ENCODE peak calls at places on chromosomes 4 and X, in five cellular contexts. B is kidney epithelial cell; R is activated T-cell treated with anti-CD3 and anti-CD28 coated beads for 48 hours; X is T-helper 2 cell treated with Interferon-gamma antibody and Interleukin-4, amounts not matched to agents 5 μg/mL and 100 μg/mL, for 36 hours; Q is tibial nerve. V is an unnamed sample.

GRCh38 chr4:129387666-129388065 is 291.7 kb downstream of the C4orf33 start:
- DNase-seq in X (no peak), R (no peak), Q (no peak), B (no peak), V (no peak)

GRCh38 chrX:106300656-106301055 is 132.6 kb downstream of the PWWP3B start:
- DNase-seq in R (no peak), B (no peak), X (no peak), Q (no peak), V (no peak)

GRCh38 chrX:155767101-155767878 is 113.9 kb upstream of the VAMP7 start:
- DNase-seq in B (peak), X (peak), R (no peak), Q (peak), V (peak)

GRCh38 chr4:24775209-24775608 is 20.2 kb upstream of the SOD3 start:
- DNase-seq in B (no peak), Q (no peak), X (no peak), R (no peak), V (no peak)

GRCh38 chr4:1673671-1674070 is 10.4 kb downstream of the FAM53A start:
- DNase-seq in X (no peak), Q (no peak), B (no peak), R (no peak), V (no peak)

GRCh38 chrX:71147496-71148277 is 3.0 kb downstream of the NLGN3 start:
- DNase-seq in B (no peak), X (no peak), Q (no peak), R (no peak), V (no peak)

GRCh38 chrX:119618439-119618838 is 12.2 kb upstream of the NKRF start:
- DNase-seq in Q (no peak), X (no peak), R (no peak), B (no peak), V (no peak)

GRCh38 chr4:1383728-1384591 is 22.3 kb downstream of the NKX1-1 start:
- DNase-seq in Q (no peak), X (no peak), B (no peak), R (no peak), V (no peak)

GRCh38 chrX:2610246-2611170 is 80.6 kb upstream of the CD99 start:
- DNase-seq in R (no peak), B (no peak), X (no peak), Q (no peak), V (no peak)

GRCh38 chrX:112636951-112637541 is 42.7 kb downstream of the LHFPL1 start:
- DNase-seq in X (no peak), R (no peak), Q (no peak), B (no peak), V (no peak)

GRCh38 chr4:37928896-37929537 is 31.2 kb upstream of the PTTG2 start:
- DNase-seq in B (no peak), X (peak), R (no peak), Q (no peak), V (no peak)

GRCh38 chr4:20254517-20255250 is 3.0 kb downstream of the SLIT2 start:
- DNase-seq in Q (no peak), B (no peak), X (no peak), R (no peak), V (no peak)

GRCh38 chr4:40769266-40769665 is 19.5 kb downstream of the NSUN7 start:
- DNase-seq in X (no peak), Q (no peak), R (no peak), B (no peak), V (no peak)

GRCh38 chr4:2923141-2923551 is 40.1 kb downstream of the NOP14 start:
- DNase-seq in B (no peak), R (no peak), X (no peak), Q (no peak), V (peak)

GRCh38 chrX:149259241-149259640 is 245.9 kb downstream of the IDS start:
- DNase-seq in Q (no peak), X (no peak), B (no peak), R (no peak), V (no peak)

GRCh38 chr4:12411072-12411471 is 982.4 kb upstream of the HS3ST1 start:
- DNase-seq in B (no peak), Q (no peak), R (no peak), X (no peak), V (no peak)

GRCh38 chrX:32116047-32116446 is 1044.2 kb upstream of the FTHL17 start:
- DNase-seq in B (no peak), X (no peak), R (no peak), Q (no peak), V (no peak)

GRCh38 chrX:17174671-17175070 is 200.3 kb upstream of the NHS start:
- DNase-seq in Q (peak), R (no peak), B (no peak), X (no peak), V (no peak)

GRCh38 chr4:182212211-182212761 is 30.9 kb upstream of the TENM3 start:
- DNase-seq in R (no peak), B (no peak), Q (no peak), X (no peak), V (peak)

GRCh38 chr4:145420595-145421214 is 60.9 kb upstream of the SMAD1 start:
- DNase-seq in B (no peak), Q (no peak), X (no peak), R (no peak), V (no peak)

GRCh38 chrX:71085900-71086299 is 9.8 kb upstream of the FOXO4 start:
- DNase-seq in Q (no peak), R (no peak), B (no peak), X (no peak), V (no peak)

GRCh38 chr4:16206848-16207247 is 19.4 kb downstream of the TAPT1 start:
- DNase-seq in Q (no peak), X (no peak), R (no peak), B (no peak), V (no peak)

GRCh38 chr4:118974758-118975157 is 86.1 kb downstream of the SYNPO2 start:
- DNase-seq in B (no peak), X (no peak), R (no peak), Q (no peak), V (no peak)

GRCh38 chr4:156710571-156711195 is 260.9 kb downstream of the PDGFC start:
- DNase-seq in X (no peak), Q (no peak), R (no peak), B (no peak), V (no peak)

GRCh38 chr4:150010525-150011126 is 67.6 kb upstream of the DCLK2 start:
- DNase-seq in Q (peak), X (no peak), R (no peak), B (no peak), V (no peak)

V was measured in non-pigmented ciliary epithelial cell.